ENCODE peak calls at places on chromosomes 3 and 15, in five cellular contexts. R, M, C, O and K are unnamed samples.
A peak's percentile ranks its signal among the peaks of the same experiment; 100 is the strongest.

GRCh38 chr3:141876891-141877561 is 583 bp downstream of the ATP1B3 start:
- DNase-seq in C (peak; percentile 52), M (peak; percentile 39), O (peak; percentile 53), R (peak; percentile 64), K (peak; percentile 81)

GRCh38 chr15:91710072-91710471 is 143.4 kb upstream of the SLCO3A1 start:
- DNase-seq in O (no peak), M (no peak), C (no peak), R (no peak), K (no peak)

GRCh38 chr15:48855501-48856440 is 22.2 kb upstream of the EID1 start:
- DNase-seq in O (no peak), C (no peak), M (no peak), R (peak; percentile 49), K (no peak)

GRCh38 chr3:46574263-46574662 is 8.2 kb upstream of the LRRC2 start:
- DNase-seq in O (no peak), R (peak; percentile 38), M (no peak), C (no peak), K (no peak)

GRCh38 chr15:46312133-46312740 is 677.4 kb downstream of the SQOR start:
- DNase-seq in O (peak; percentile 46), M (peak; percentile 47), R (peak; percentile 88), C (peak; percentile 54), K (peak; percentile 59)

GRCh38 chr3:150733373-150733935 is 29.5 kb downstream of the SIAH2 start:
- DNase-seq in C (no peak), R (no peak), O (no peak), M (no peak), K (no peak)

GRCh38 chr3:13009132-13009945 is 63.9 kb downstream of the IQSEC1 start:
- DNase-seq in C (peak; percentile 71), R (no peak), M (peak; percentile 69), O (peak; percentile 70), K (peak; percentile 90)

GRCh38 chr15:61038387-61038786 is 190.7 kb downstream of the RORA start:
- DNase-seq in O (no peak), M (no peak), C (no peak), R (peak; percentile 15), K (no peak)

DNA sequence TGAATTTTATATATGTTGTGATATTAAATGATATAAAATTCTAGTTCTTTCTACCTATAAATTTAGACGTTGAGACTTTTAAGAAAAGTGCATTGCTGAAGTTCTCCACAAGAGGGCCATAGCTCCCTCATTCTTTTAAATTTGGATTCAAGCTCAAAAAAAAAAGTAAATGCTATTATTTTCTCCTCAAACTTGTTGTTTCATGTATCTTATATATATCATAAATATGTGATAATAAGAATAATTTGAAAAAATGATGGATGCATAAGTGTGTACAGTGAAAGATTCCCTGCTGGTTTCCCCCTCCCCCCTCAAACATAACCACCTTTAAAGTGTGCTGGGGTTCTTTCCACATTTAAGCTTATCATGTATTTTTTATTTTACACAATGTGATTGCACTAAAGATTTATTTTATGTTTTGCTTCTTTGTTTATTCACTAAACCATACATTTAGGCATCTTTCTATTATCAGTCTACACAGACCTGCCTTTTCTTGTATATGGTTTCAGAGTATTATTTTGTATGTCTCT is 769.4 kb upstream of the GOLIM4 start:
- DNase-seq in M (no peak), C (no peak), O (no peak), R (peak; percentile 48), K (no peak)
- H3K4me3 ChIP-seq in M (peak overlapping the region; percentile 29), C (no peak overlapping the region), O (peak overlapping the region; percentile 13), R (no peak overlapping the region), K (no peak overlapping the region)

GRCh38 chr3:36891651-36892268 is 53.1 kb downstream of the TRANK1 start:
- DNase-seq in O (peak; percentile 30), R (no peak), M (peak; percentile 59), C (peak; percentile 53), K (no peak)

GRCh38 chr3:36894924-36895323 is 49.9 kb downstream of the TRANK1 start:
- DNase-seq in M (no peak), O (no peak), C (no peak), R (no peak), K (no peak)

GRCh38 chr3:36895488-36896409 is 49.1 kb downstream of the TRANK1 start:
- DNase-seq in O (no peak), M (no peak), R (no peak), C (no peak), K (no peak)

GRCh38 chr3:36892457-36893136 is 52.3 kb downstream of the TRANK1 start:
- DNase-seq in M (no peak), R (no peak), C (no peak), O (no peak), K (no peak)

DNA sequence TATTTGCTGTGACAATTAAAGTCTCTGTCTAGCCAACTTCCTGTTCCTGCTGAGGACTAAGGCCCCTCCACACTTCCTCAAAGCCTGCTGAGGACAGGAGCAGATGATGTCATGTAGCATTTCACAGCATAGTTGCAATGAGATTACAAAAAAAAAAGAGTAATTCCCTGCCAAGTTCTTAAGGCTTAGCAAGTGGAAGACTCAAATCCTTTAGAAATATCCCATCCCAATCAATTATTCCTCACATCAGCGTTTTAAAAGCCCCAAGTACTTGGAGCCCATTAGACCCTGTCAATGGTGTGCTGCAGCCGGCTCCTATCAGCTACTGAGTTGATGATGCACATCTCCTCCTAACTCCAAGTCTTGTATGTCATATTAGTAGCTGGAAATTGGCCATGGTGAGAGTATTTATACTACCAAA is 51.7 kb downstream of the TRANK1 start:
- DNase-seq in R (peak; percentile 48), O (no peak), M (no peak), C (no peak), K (no peak)
- H3K4me1 ChIP-seq in R (no peaks in the 10 kb centered on the region), O (no peaks in the 10 kb centered on the region), M (peaks cover 30% of the 10 kb centered on the region), C (peaks cover 30% of the 10 kb centered on the region), K (peaks cover 34% of the 10 kb centered on the region)

DNA sequence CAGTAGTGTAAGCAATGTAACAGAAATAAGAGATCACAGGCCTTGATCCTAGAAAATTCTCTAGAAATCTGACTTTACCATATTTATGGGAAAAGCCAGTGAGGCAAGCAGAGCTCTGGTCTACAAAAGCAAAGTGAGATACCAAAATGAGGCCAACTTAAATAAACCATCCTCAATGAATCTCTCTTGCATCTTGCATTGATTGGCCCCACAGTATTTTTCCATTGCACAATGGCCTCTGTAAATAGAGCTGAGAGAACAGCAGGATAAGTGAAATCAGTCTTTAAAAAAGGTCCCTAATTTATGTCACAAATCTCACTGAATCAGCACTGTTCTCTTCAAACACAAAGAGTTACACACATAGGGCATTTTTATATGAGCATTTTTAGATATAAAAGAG is 8.9 kb downstream of the CFAP20DC start:
- DNase-seq in O (no peak), C (no peak), M (no peak), R (no peak), K (no peak)
- H3K27ac ChIP-seq in O (no peak overlapping the region), C (no peak overlapping the region), M (no peak overlapping the region), R (no peak overlapping the region), K (no peak overlapping the region)

GRCh38 chr3:186360779-186361178 is 1.3 kb downstream of the DGKG start:
- DNase-seq in R (no peak), O (no peak), C (peak; percentile 46), M (peak; percentile 45), K (peak; percentile 66)
- H3K4me3 ChIP-seq in R (no peak overlapping the region), O (peak overlapping the region; percentile 63), C (peak overlapping the region; percentile 68), M (peak overlapping the region; percentile 73), K (peak overlapping the region; percentile 59)

GRCh38 chr3:72441284-72441994 is 406.8 kb downstream of the SHQ1 start:
- DNase-seq in M (no peak), O (no peak), C (no peak), R (no peak), K (no peak)
- H3K4me1 ChIP-seq in M (peaks cover 77% of the 10 kb centered on the region), O (peaks cover 68% of the 10 kb centered on the region), C (peaks cover 80% of the 10 kb centered on the region), R (peaks cover 26% of the 10 kb centered on the region), K (peaks cover 62% of the 10 kb centered on the region)

DNA sequence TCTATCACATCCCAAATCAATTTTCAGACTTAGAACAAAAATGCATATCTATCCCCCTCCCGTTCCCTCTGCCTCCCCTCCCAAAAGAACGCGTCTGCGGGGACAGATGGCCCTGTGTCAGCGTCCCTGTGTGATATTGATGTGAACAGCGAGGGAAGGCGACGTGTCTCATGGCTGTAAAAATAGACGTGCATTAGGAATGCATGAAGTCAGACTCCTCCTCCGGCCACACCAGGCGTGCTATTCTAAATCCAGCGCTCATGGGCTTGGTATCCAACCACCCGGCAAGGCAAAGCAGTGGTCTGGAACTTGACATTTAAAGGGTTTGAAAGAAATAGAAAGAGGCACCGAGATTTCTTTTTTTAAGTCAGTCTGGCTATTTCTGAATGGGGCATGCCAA is 96.2 kb downstream of the RPLP1 start:
- DNase-seq in M (peak; percentile 32), C (no peak), O (peak; percentile 21), R (no peak), K (no peak)
- H3K27ac ChIP-seq in M (no peak overlapping the region), C (no peak overlapping the region), O (peak overlapping the region; percentile 78), R (no peak overlapping the region), K (no peak overlapping the region)

DNA sequence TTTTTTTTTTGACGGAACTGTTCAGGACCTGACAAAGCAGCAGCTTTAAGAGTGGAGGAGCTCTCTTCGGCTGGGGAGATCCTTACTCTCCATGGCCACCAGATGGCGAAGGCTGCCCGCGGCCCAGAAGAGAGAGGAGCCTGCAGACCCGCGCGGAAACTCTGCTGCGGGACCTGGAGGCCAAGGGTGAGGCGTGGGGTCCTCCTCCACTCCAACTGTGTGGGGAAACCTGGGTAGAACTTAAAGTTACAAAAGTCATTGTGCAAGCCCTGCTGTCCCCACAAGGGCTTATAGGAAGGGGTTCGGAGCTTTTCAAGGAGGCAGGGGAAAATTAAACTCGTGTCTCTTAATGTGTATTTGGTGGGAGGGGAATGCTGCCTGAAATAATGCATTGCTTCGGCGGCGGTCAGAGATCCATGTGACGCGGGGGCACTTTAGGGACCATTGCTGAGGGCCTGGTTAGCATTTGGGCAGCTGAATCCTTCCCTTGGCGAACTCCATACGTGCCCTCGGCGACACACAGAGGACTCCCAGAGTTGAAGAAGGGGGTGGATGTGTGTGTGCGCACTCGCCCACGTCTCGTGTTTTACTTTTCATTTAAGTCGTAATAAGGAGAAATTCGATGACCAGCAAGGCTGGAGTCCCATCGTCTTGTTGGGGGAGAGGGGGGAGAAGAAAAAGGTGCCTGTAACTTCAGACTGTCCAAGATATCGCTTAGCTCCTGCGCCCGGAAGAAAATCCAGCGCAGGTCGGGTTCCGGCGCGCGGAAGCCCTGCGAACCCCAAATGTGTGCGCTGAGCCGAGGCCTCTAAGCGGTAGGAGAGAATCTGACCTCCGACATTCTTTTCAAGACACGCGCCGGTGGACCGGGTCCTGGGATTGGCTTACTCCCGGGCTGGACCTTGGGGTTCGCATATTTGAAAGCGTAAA is 9.7 kb downstream of the EOMES start:
- DNase-seq in R (peak; percentile 89), O (peak; percentile 70), M (peak; percentile 67), C (peak; percentile 73), K (peak; percentile 78)
- H3K4me3 ChIP-seq in R (peak overlapping the region; percentile 51), O (peak overlapping the region; percentile 73), M (peak overlapping the region; percentile 75), C (peak overlapping the region; percentile 43), K (peak overlapping the region; percentile 66)

GRCh38 chr15:100200287-100200772 is 141.4 kb downstream of the ADAMTS17 start:
- DNase-seq in M (no peak), O (no peak), C (no peak), R (no peak), K (no peak)
- H3K4me1 ChIP-seq in M (no peaks in the 10 kb centered on the region), O (peaks cover 8% of the 10 kb centered on the region), C (no peaks in the 10 kb centered on the region), R (peaks cover 18% of the 10 kb centered on the region), K (no peaks in the 10 kb centered on the region)

GRCh38 chr15:50425219-50425618 is 1.0 kb downstream of the USP8 start:
- DNase-seq in R (no peak), M (no peak), O (no peak), C (no peak), K (no peak)
- H3K27ac ChIP-seq in R (peak overlapping the region; percentile 90), M (peak overlapping the region; percentile 89), O (peak overlapping the region; percentile 92), C (peak overlapping the region; percentile 94), K (peak overlapping the region; percentile 93)

GRCh38 chr3:14379842-14380241 is 22.6 kb upstream of the SLC6A6 start:
- DNase-seq in O (no peak), M (no peak), C (no peak), R (no peak), K (no peak)
- H3K4me3 ChIP-seq in O (no peak overlapping the region), M (no peak overlapping the region), C (no peak overlapping the region), R (no peak overlapping the region), K (no peak overlapping the region)